ENCODE peak calls at places on chromosomes 16 and 17, in ten cellular contexts. S, T, F, H, G, V, N, R, K and L are unnamed samples.

GRCh38 chr17:48259710-48260291 is 152.2 kb downstream of the SNX11 start:
- DNase-seq in S (no peak), T (peak), F (no peak), H (no peak), G (peak), V (peak), N (peak), R (no peak), K (no peak), L (peak)

GRCh38 chr17:44137891-44138709 is 3.6 kb upstream of the HROB start:
- DNase-seq in S (peak), T (peak), F (peak), H (peak), G (peak), V (peak), N (peak), R (peak), K (peak), L (peak)

GRCh38 chr16:10835281-10835931 is 16.8 kb upstream of the TVP23A start:
- DNase-seq in S (no peak), T (no peak), F (no peak), H (no peak), G (no peak), V (no peak), N (peak), R (no peak), K (no peak), L (no peak)

GRCh38 chr17:66044083-66044482 is 147.8 kb downstream of the CEP112 start:
- DNase-seq in S (no peak), T (no peak), F (no peak), H (no peak), G (no peak), V (no peak), N (no peak), R (no peak), K (no peak), L (no peak)

GRCh38 chr17:67431210-67432015 is 54.3 kb downstream of the PITPNC1 start:
- DNase-seq in S (no peak), T (peak), F (no peak), H (no peak), G (peak), V (peak), N (peak), R (no peak), K (no peak), L (peak)

GRCh38 chr16:50627419-50627818 is 53.7 kb downstream of the SNX20 start:
- DNase-seq in S (no peak), T (no peak), F (peak), H (no peak), G (peak), V (peak), N (peak), R (peak), K (no peak), L (peak)

GRCh38 chr17:40782450-40782849 is at the start of gene KRT27:
- DNase-seq in S (no peak), T (no peak), F (no peak), H (no peak), G (no peak), V (no peak), N (no peak), R (no peak), K (no peak), L (no peak)

GRCh38 chr17:64155751-64156544 is 26.0 kb upstream of the ERN1 start:
- DNase-seq in S (peak), T (no peak), F (peak), H (no peak), G (peak), V (peak), N (no peak), R (peak), K (no peak), L (peak)

GRCh38 chr17:72901098-72901497 is 191.4 kb downstream of the SLC39A11 start:
- DNase-seq in S (no peak), T (no peak), F (no peak), H (no peak), G (no peak), V (no peak), N (no peak), R (no peak), K (no peak), L (no peak)

GRCh38 chr16:3059041-3059722 is 6.3 kb upstream of the IL32 start:
- DNase-seq in S (peak), T (peak), F (peak), H (peak), G (peak), V (peak), N (peak), R (peak), K (peak), L (peak)

GRCh38 chr17:77656054-77656453 is 302.4 kb upstream of the TNRC6C start:
- DNase-seq in S (peak), T (no peak), F (no peak), H (no peak), G (no peak), V (no peak), N (no peak), R (no peak), K (no peak), L (no peak)

GRCh38 chr17:57983446-57983845 is 4.6 kb downstream of the VEZF1 start:
- DNase-seq in S (no peak), T (no peak), F (no peak), H (no peak), G (no peak), V (no peak), N (no peak), R (no peak), K (no peak), L (no peak)

GRCh38 chr16:72109966-72110530 is 16.4 kb downstream of the DHX38 start:
- DNase-seq in S (no peak), T (no peak), F (no peak), H (no peak), G (no peak), V (no peak), N (no peak), R (no peak), K (no peak), L (no peak)

GRCh38 chr16:1787056-1787321 is 4.2 kb downstream of the NUBP2 start:
- DNase-seq in S (no peak), T (no peak), F (no peak), H (no peak), G (no peak), V (no peak), N (no peak), R (no peak), K (no peak), L (no peak)

GRCh38 chr16:15949210-15950166 is at the start of gene ABCC1:
- DNase-seq in S (no peak), T (no peak), F (peak), H (peak), G (no peak), V (no peak), N (peak), R (no peak), K (no peak), L (peak)

GRCh38 chr17:22703786-22704441 is 1011.6 kb downstream of the KCNJ18 start:
- DNase-seq in S (no peak), T (no peak), F (no peak), H (no peak), G (no peak), V (no peak), N (no peak), R (no peak), K (no peak), L (no peak)

GRCh38 chr17:44363613-44364159 is at the start of gene FAM171A2:
- DNase-seq in S (no peak), T (no peak), F (peak), H (no peak), G (peak), V (peak), N (peak), R (no peak), K (no peak), L (peak)

GRCh38 chr17:45648642-45649041 is 135.5 kb upstream of the CRHR1 start:
- DNase-seq in S (no peak), T (no peak), F (no peak), H (no peak), G (no peak), V (no peak), N (no peak), R (no peak), K (no peak), L (no peak)

GRCh38 chr16:10678655-10679054 is 16.1 kb downstream of the TEKT5 start:
- DNase-seq in S (no peak), T (no peak), F (no peak), H (no peak), G (no peak), V (no peak), N (no peak), R (no peak), K (no peak), L (no peak)

DNA sequence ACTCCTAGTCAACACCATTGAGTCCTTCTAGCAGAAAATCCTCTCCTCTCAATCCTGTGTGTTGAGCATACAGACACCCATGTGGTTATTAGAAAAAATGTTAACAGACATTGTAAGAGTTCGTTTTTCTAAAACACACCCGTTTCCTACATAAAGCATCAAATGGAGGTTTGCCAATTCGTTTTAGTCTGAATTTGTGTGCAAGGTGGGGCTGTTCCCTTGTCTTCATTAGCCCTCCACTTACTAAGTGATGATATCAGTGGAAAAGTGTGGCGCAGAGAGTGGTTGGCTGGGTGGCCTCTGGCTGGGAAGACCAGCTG is 2.7 kb downstream of the NHERF1 start:
- DNase-seq in S (no peak), T (no peak), F (no peak), H (peak), G (no peak), V (no peak), N (no peak), R (no peak), K (no peak), L (no peak)
- H3K4me3 ChIP-seq in S (no peak), T (no peak), F (no peak), H (no peak), G (no peak), V (no peak), N (no peak), R (peak), K (no peak), L (no peak)

GRCh38 chr16:60755907-60756306 is 1280.3 kb downstream of the CDH8 start:
- DNase-seq in S (no peak), T (no peak), F (no peak), H (no peak), G (no peak), V (no peak), N (no peak), R (no peak), K (no peak), L (no peak)
- TF ChIP-seq CTCF in S (no peak), T (peak), F (no peak), H (no peak), G (no peak), V (no peak), N (no peak), R (no peak), K (no peak), L (no peak)

DNA sequence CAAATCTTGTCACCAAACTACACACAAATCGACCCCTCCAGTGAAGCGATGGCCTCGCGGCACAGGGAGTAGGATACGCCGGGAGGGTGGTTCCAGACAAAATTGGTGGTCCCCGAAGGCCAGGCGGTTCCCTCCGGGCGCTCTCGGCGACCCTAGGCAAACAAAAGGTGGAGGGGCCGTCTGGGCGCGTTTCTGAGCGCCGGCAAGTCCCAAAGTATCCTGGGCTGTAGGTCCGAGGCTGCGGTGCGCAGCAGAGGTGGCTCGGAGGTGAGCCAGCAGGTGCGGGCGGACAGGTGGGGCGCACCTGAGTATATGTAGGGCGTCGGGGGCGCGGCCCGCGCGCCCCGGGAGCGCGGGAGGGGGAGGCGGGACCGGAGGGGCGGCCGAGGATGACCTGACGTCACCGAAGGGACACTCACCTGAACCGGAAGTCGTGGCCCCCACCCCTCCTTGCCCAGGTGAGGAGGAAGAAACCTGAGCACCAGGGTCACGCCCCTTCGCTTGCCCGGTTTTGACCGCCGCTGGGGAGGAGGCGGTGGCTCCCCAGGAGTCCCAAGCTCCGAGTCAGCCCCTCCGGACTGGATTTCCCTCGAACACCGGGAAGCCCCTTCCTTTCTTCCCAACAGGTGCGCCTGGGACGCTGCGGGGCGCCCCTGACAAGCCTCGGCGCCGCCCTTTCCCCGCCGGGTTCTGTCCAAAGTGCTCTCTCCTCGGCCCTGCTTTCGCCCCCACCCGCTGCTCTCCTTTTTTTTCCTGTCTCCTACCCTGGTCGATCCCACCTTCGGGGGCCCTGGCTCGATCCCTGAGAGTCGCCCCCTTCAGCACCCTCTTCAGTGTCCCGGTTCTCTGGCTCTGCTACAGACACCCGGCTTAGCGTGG is at the start of gene CLDN7:
- DNase-seq in S (peak), T (no peak), F (peak), H (peak), G (no peak), V (no peak), N (no peak), R (no peak), K (no peak), L (no peak)
- H3K4me3 ChIP-seq in S (peak), T (peak), F (peak), H (peak), G (peak), V (peak), N (peak), R (peak), K (peak), L (peak)

DNA sequence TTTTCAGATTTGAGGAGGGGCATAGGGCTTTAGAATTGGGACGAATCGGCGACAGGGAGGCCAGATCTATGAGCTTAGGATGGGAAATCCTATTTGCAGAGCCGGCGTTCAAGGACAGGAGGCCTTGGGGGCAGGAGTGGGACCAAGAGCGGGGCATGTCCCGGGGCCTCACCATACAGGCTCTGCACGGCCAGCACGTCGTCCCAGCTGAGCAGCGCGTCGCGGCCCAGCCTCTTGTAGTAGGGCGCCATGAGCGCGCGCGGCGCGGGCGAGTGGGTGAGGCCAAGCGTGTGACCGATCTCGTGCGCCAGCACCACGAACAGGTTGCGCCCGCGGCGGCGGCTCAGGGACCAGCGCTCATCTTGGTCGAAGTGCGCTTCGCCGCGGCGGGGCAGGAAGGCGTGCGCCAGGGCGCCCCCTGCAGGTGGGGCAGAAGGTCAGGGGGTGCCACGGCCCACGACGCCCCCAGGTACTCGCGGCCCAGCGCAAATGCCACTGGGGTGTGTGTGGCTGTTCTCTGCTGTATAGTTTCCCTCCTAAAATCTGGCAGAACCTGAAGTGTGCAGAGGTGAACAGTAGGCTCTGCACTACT is 9.3 kb downstream of the C17orf50 start:
- DNase-seq in S (no peak), T (no peak), F (no peak), H (no peak), G (no peak), V (no peak), N (no peak), R (no peak), K (no peak), L (no peak)
- TF ChIP-seq CTCF in S (no peak), T (peak), F (no peak), H (no peak), G (no peak), V (no peak), N (peak), R (no peak), K (peak), L (no peak)

GRCh38 chr17:71502443-71502842 is 618.4 kb upstream of the SOX9 start:
- DNase-seq in S (no peak), T (no peak), F (no peak), H (no peak), G (no peak), V (no peak), N (no peak), R (no peak), K (no peak), L (no peak)
- H3K4me3 ChIP-seq in S (no peak), T (no peak), F (no peak), H (no peak), G (no peak), V (no peak), N (no peak), R (no peak), K (no peak), L (no peak)